ENCODE peak calls at places on chromosomes 13 and 19, in seven cellular contexts. X is WTC11; R is NCI-H2171 treated with DMSO at 0.1 percent for 48 hours; B is AG04450; H is kidney tubule cell; K is AG08396; L is stimulated activated CD8-positive, alpha-beta memory T cell treated with anti-CD3 and anti-CD28 coated beads, Interleukin-4, amount 100 ng/mL, for 24 hours. V is an unnamed sample.

GRCh38 chr19:12886943-12887747 is at the start of gene KLF1:
- DNase-seq in X (no peak), R (no peak), B (no peak), H (no peak), K (no peak), L (no peak), V (no peak)

GRCh38 chr13:40221460-40222201 is 444.8 kb downstream of the FOXO1 start:
- DNase-seq in X (no peak), R (no peak), B (no peak), H (peak), K (no peak), L (no peak), V (no peak)

GRCh38 chr19:39996218-39996810 is 546 bp upstream of the ZNF546 start:
- DNase-seq in X (no peak), R (peak), B (peak), H (peak), K (peak), L (no peak), V (peak)

GRCh38 chr19:18173572-18174294 is at the start of gene IFI30:
- DNase-seq in X (peak), R (peak), B (no peak), H (peak), K (peak), L (no peak), V (peak)

GRCh38 chr13:85828094-85828684 is 29.0 kb upstream of the SLITRK6 start:
- DNase-seq in X (no peak), R (peak), B (peak), H (peak), K (peak), L (no peak), V (peak)

GRCh38 chr13:101267656-101268055 is 148.7 kb downstream of the NALCN start:
- DNase-seq in X (no peak), R (no peak), B (no peak), H (peak), K (peak), L (no peak), V (no peak)

GRCh38 chr19:46994141-46994686 is 25.4 kb upstream of the NPAS1 start:
- DNase-seq in X (no peak), R (no peak), B (no peak), H (no peak), K (no peak), L (no peak), V (no peak)

GRCh38 chr13:43245374-43245964 is 222.1 kb downstream of the DNAJC15 start:
- DNase-seq in X (no peak), R (no peak), B (peak), H (peak), K (peak), L (no peak), V (no peak)

GRCh38 chr13:55745828-55746227 is 1394.9 kb upstream of the PRR20A start:
- DNase-seq in X (no peak), R (no peak), B (no peak), H (no peak), K (no peak), L (no peak), V (no peak)

GRCh38 chr19:860481-861098 is 1.1 kb downstream of the CFD start:
- DNase-seq in X (peak), R (peak), B (peak), H (peak), K (peak), L (peak), V (peak)

GRCh38 chr13:98173431-98173921 is 3.6 kb downstream of the RNF113B start:
- DNase-seq in X (no peak), R (no peak), B (peak), H (peak), K (peak), L (no peak), V (no peak)

GRCh38 chr13:73715114-73715909 is 418.9 kb downstream of the KLF12 start:
- DNase-seq in X (no peak), R (no peak), B (no peak), H (no peak), K (no peak), L (no peak), V (no peak)

GRCh38 chr19:1651548-1652394 is 644 bp downstream of the TCF3 start:
- DNase-seq in X (no peak), R (peak), B (no peak), H (peak), K (peak), L (no peak), V (peak)

GRCh38 chr13:105979586-105979985 is 555.9 kb downstream of the EFNB2 start:
- DNase-seq in X (no peak), R (peak), B (no peak), H (peak), K (no peak), L (no peak), V (no peak)

GRCh38 chr19:51194527-51195315 is 30.2 kb upstream of the CD33 start:
- DNase-seq in X (no peak), R (no peak), B (no peak), H (peak), K (no peak), L (no peak), V (no peak)

V was measured in DMS53.